ENCODE peak calls at places on chromosomes 13 and 19, in seven cellular contexts. T is anterior cingulate cortex; E is stimulated activated CD4-positive, alpha-beta T cell treated with anti-CD3 and anti-CD28 coated beads, TNF-alpha, amount 100 ng/mL, for 48 hours; U is HS-27A; O is NCI-H1436; B is AG09319; K is NCI-H510A. C is an unnamed sample.

GRCh38 chr13:61414136-61414535 is 1.5 kb downstream of the PCDH20 start:
- DNase-seq in T (no peak), E (no peak), U (no peak), O (no peak), B (no peak), K (no peak), C (no peak)

GRCh38 chr13:79227418-79227817 is 178.6 kb downstream of the RBM26 start:
- DNase-seq in T (no peak), E (no peak), U (no peak), O (no peak), B (no peak), K (no peak), C (no peak)

GRCh38 chr13:108947551-108948030 is 318.2 kb downstream of the MYO16 start:
- DNase-seq in T (no peak), E (no peak), U (no peak), O (no peak), B (peak), K (no peak), C (no peak)

GRCh38 chr13:22049384-22049783 is 378.5 kb downstream of the FGF9 start:
- DNase-seq in T (no peak), E (no peak), U (no peak), O (no peak), B (no peak), K (no peak), C (no peak)

GRCh38 chr19:13902993-13903555 is 2.8 kb downstream of the BRME1 start:
- DNase-seq in T (no peak), E (no peak), U (no peak), O (no peak), B (no peak), K (no peak), C (no peak)

GRCh38 chr13:39616087-39616694 is 13.2 kb upstream of the LHFPL6 start:
- DNase-seq in T (no peak), E (no peak), U (no peak), O (peak), B (no peak), K (no peak), C (no peak)

GRCh38 chr13:95781016-95781415 is 104.1 kb downstream of the DNAJC3 start:
- DNase-seq in T (no peak), E (no peak), U (no peak), O (no peak), B (no peak), K (no peak), C (no peak)

GRCh38 chr19:18488838-18489626 is 32.8 kb downstream of the ELL start:
- DNase-seq in T (no peak), E (no peak), U (no peak), O (peak), B (no peak), K (no peak), C (no peak)

GRCh38 chr13:67229438-67230242 is 496 bp downstream of the PCDH9 start:
- DNase-seq in T (no peak), E (no peak), U (no peak), O (no peak), B (no peak), K (no peak), C (no peak)

GRCh38 chr13:24709186-24709913 is 29.1 kb downstream of the ATP12A start:
- DNase-seq in T (no peak), E (peak), U (no peak), O (no peak), B (no peak), K (no peak), C (no peak)

GRCh38 chr19:18420931-18421330 is 1.7 kb downstream of the SSBP4 start:
- DNase-seq in T (no peak), E (no peak), U (no peak), O (no peak), B (no peak), K (no peak), C (no peak)

GRCh38 chr13:109783815-109784589 is 2.4 kb downstream of the IRS2 start:
- DNase-seq in T (no peak), E (no peak), U (no peak), O (no peak), B (no peak), K (no peak), C (no peak)

GRCh38 chr13:99894105-99894504 is 77.5 kb downstream of the ZIC5 start:
- DNase-seq in T (no peak), E (no peak), U (no peak), O (no peak), B (no peak), K (no peak), C (no peak)

GRCh38 chr13:100290165-100290801 is 201.4 kb downstream of the PCCA start:
- DNase-seq in T (no peak), E (no peak), U (no peak), O (no peak), B (no peak), K (no peak), C (no peak)